ENCODE peak calls at places on chromosomes 6 and 20, in six cellular contexts. I, R, E, O, N and D are unnamed samples.

GRCh38 chr20:41032243-41032642 is 3.6 kb downstream of the TOP1 start:
- DNase-seq in I (peak), R (no peak), E (peak), O (no peak), N (no peak), D (peak)

GRCh38 chr6:43627008-43627825 is 1.8 kb downstream of the GTPBP2 start:
- DNase-seq in I (peak), R (no peak), E (peak), O (peak), N (peak), D (peak)

GRCh38 chr6:54805077-54805476 is 41.5 kb upstream of the FAM83B start:
- DNase-seq in I (no peak), R (no peak), E (peak), O (no peak), N (peak), D (no peak)

GRCh38 chr20:58374906-58375760 is 13.9 kb upstream of the VAPB start:
- DNase-seq in I (peak), R (no peak), E (peak), O (no peak), N (peak), D (no peak)

GRCh38 chr6:130927305-130927704 is 100.1 kb downstream of the SMLR1 start:
- DNase-seq in I (no peak), R (no peak), E (no peak), O (no peak), N (no peak), D (peak)

GRCh38 chr6:88869263-88870023 is 94.0 kb downstream of the RNGTT start:
- DNase-seq in I (peak), R (no peak), E (peak), O (no peak), N (no peak), D (no peak)

GRCh38 chr20:8492182-8492581 is 360.1 kb downstream of the PLCB1 start:
- DNase-seq in I (no peak), R (no peak), E (no peak), O (no peak), N (no peak), D (no peak)

GRCh38 chr20:43949741-43950618 is 35.3 kb downstream of the TOX2 start:
- DNase-seq in I (no peak), R (peak), E (peak), O (no peak), N (no peak), D (no peak)

GRCh38 chr6:166381381-166381732 is 1.4 kb downstream of the MPC1 start:
- DNase-seq in I (no peak), R (no peak), E (no peak), O (no peak), N (no peak), D (no peak)

GRCh38 chr20:59016795-59017492 is 2.3 kb upstream of the TUBB1 start:
- DNase-seq in I (no peak), R (no peak), E (no peak), O (no peak), N (peak), D (peak)

GRCh38 chr6:151044465-151045441 is 179.3 kb downstream of the MTHFD1L start:
- DNase-seq in I (peak), R (no peak), E (peak), O (peak), N (no peak), D (peak)

GRCh38 chr20:8505817-8506216 is 373.8 kb downstream of the PLCB1 start:
- DNase-seq in I (no peak), R (no peak), E (no peak), O (no peak), N (no peak), D (no peak)

GRCh38 chr6:13005994-13006393 is 289.4 kb downstream of the PHACTR1 start:
- DNase-seq in I (no peak), R (no peak), E (no peak), O (peak), N (no peak), D (no peak)

GRCh38 chr6:154962751-154963150 is 32.4 kb upstream of the TIAM2 start:
- DNase-seq in I (peak), R (no peak), E (peak), O (no peak), N (peak), D (peak)

GRCh38 chr20:57123139-57123903 is 143.1 kb downstream of the BMP7 start:
- DNase-seq in I (no peak), R (no peak), E (no peak), O (no peak), N (no peak), D (no peak)

GRCh38 chr6:150717419-150717818 is 117.7 kb downstream of the PLEKHG1 start:
- DNase-seq in I (no peak), R (no peak), E (no peak), O (no peak), N (no peak), D (peak)

GRCh38 chr20:3998998-3999397 is 16.4 kb downstream of the RNF24 start:
- DNase-seq in I (no peak), R (no peak), E (no peak), O (no peak), N (no peak), D (no peak)

GRCh38 chr6:156689656-156690055 is 87.5 kb upstream of the ARID1B start:
- DNase-seq in I (no peak), R (no peak), E (no peak), O (no peak), N (no peak), D (no peak)

GRCh38 chr20:61874421-61875068 is 191.1 kb downstream of the TAF4 start:
- DNase-seq in I (peak), R (no peak), E (peak), O (no peak), N (peak), D (peak)

GRCh38 chr6:110039996-110040383 is 61.9 kb downstream of the GPR6 start:
- DNase-seq in I (peak), R (peak), E (peak), O (peak), N (no peak), D (peak)

GRCh38 chr6:137699036-137699683 is 167.9 kb upstream of the TNFAIP3 start:
- DNase-seq in I (no peak), R (no peak), E (no peak), O (no peak), N (peak), D (peak)

GRCh38 chr20:37596890-37597539 is 69.3 kb upstream of the BLCAP start:
- DNase-seq in I (no peak), R (no peak), E (no peak), O (no peak), N (no peak), D (no peak)

GRCh38 chr20:49562341-49563014 is 5.5 kb downstream of the PTGIS start:
- DNase-seq in I (peak), R (no peak), E (peak), O (no peak), N (peak), D (no peak)

GRCh38 chr6:129943637-129944271 is 74.6 kb upstream of the L3MBTL3 start:
- DNase-seq in I (no peak), R (no peak), E (no peak), O (no peak), N (no peak), D (no peak)

GRCh38 chr6:32945106-32945761 is 4.4 kb upstream of the HLA-DMB start:
- DNase-seq in I (peak), R (peak), E (peak), O (no peak), N (no peak), D (no peak)

GRCh38 chr20:51010043-51010365 is 12.9 kb downstream of the KCNG1 start:
- DNase-seq in I (no peak), R (no peak), E (no peak), O (no peak), N (no peak), D (no peak)

GRCh38 chr20:54643761-54644160 is 168.4 kb downstream of the DOK5 start:
- DNase-seq in I (peak), R (no peak), E (peak), O (no peak), N (peak), D (peak)

GRCh38 chr6:17418281-17419188 is 25.1 kb downstream of the CAP2 start:
- DNase-seq in I (no peak), R (no peak), E (peak), O (no peak), N (peak), D (peak)

GRCh38 chr6:64896939-64897338 is 810.1 kb downstream of the EYS start:
- DNase-seq in I (no peak), R (no peak), E (no peak), O (no peak), N (no peak), D (no peak)

GRCh38 chr6:113599444-113599843 is 257.7 kb upstream of the MARCKS start:
- DNase-seq in I (peak), R (no peak), E (peak), O (no peak), N (no peak), D (no peak)

GRCh38 chr6:13538084-13538483 is 36.3 kb upstream of the SIRT5 start:
- DNase-seq in I (peak), R (no peak), E (peak), O (no peak), N (peak), D (peak)

GRCh38 chr6:87095056-87095527 is at the start of gene CGA:
- DNase-seq in I (no peak), R (no peak), E (no peak), O (no peak), N (no peak), D (no peak)